ENCODE peak calls at places on chromosome 20, in nine cellular contexts. H is T-helper 1 cell; Y is HT1080; R is Right ventricle myocardium inferior; P is activated gamma-delta T cell treated with anti-CD3 and anti-CD28 coated beads, Interleukin-2, amount 50 U/mL, for 16 hours; C is substantia nigra; T is stimulated activated CD4-positive, alpha-beta T cell treated with anti-CD3 and anti-CD28 coated beads, Interleukin-4, amount 100 ng/mL, for 24 hours; O is NCI-H510A treated with DMSO at 0.1 percent for 48 hours; I is activated CD8-positive, alpha-beta T cell treated with anti-CD3 and anti-CD28 coated beads, Interleukin-2, amount 10 ng/mL, durations not matched to agents 7 days and 5 days. N is an unnamed sample.

GRCh38 chr20:50559856-50560623 is 49.9 kb downstream of the PTPN1 start:
- DNase-seq in H (no peak), Y (no peak), R (no peak), P (no peak), C (no peak), T (no peak), O (no peak), I (no peak), N (no peak)

GRCh38 chr20:36544134-36545018 is 3.1 kb downstream of the MYL9 start:
- DNase-seq in H (no peak), Y (peak; percentile 29), R (no peak), P (no peak), C (no peak), T (no peak), O (no peak), I (no peak), N (peak; percentile 52)

GRCh38 chr20:10625641-10626040 is 48.2 kb downstream of the JAG1 start:
- DNase-seq in H (no peak), Y (no peak), R (no peak), P (no peak), C (no peak), T (no peak), O (no peak), I (no peak), N (no peak)

GRCh38 chr20:63844384-63845025 is 13.4 kb upstream of the ZBTB46 start:
- DNase-seq in H (no peak), Y (no peak), R (no peak), P (no peak), C (no peak), T (no peak), O (no peak), I (no peak), N (no peak)

GRCh38 chr20:51432875-51433274 is 109.6 kb downstream of the NFATC2 start:
- DNase-seq in H (no peak), Y (no peak), R (no peak), P (no peak), C (no peak), T (no peak), O (no peak), I (no peak), N (no peak)

GRCh38 chr20:2822073-2822472 is 5.9 kb downstream of the TMEM239 start:
- DNase-seq in H (peak; percentile 18), Y (peak; percentile 17), R (peak; percentile 45), P (peak; percentile 30), C (no peak), T (no peak), O (no peak), I (peak; percentile 82), N (peak; percentile 31)

GRCh38 chr20:44886276-44886671 is 769 bp downstream of the YWHAB start:
- DNase-seq in H (no peak), Y (peak; percentile 5), R (no peak), P (no peak), C (no peak), T (peak; percentile 12), O (no peak), I (no peak), N (no peak)

GRCh38 chr20:50487397-50487796 is 22.8 kb upstream of the PTPN1 start:
- DNase-seq in H (no peak), Y (no peak), R (no peak), P (no peak), C (no peak), T (no peak), O (no peak), I (peak; percentile 70), N (no peak)

GRCh38 chr20:48325656-48326433 is 502.0 kb downstream of the PREX1 start:
- DNase-seq in H (no peak), Y (no peak), R (no peak), P (no peak), C (no peak), T (no peak), O (no peak), I (no peak), N (no peak)

GRCh38 chr20:62337558-62338293 is 29.4 kb downstream of the LAMA5 start:
- DNase-seq in H (no peak), Y (no peak), R (peak; percentile 70), P (no peak), C (no peak), T (no peak), O (no peak), I (no peak), N (peak; percentile 76)